ENCODE peak calls at places on chromosomes 11 and 22, in six cellular contexts. One of them, this sample, is unnamed.
A peak's percentile ranks its signal among the peaks of the same experiment; 100 is the strongest.

GRCh38 chr11:36385121-36385530 is 89.0 kb downstream of the PRR5L start:
- DNase-seq in EL: no peak
- DNase-seq in H7: no peak
- DNase-seq in adipocyte: peak; percentile 55
- DNase-seq in stomach: no peak
- DNase-seq in RWPE1: no peak
- DNase-seq in this sample: no peak

GRCh38 chr22:36862251-36863242 is 1.7 kb downstream of the NCF4 start:
- DNase-seq in EL: no peak
- DNase-seq in H7: no peak
- DNase-seq in adipocyte: no peak
- DNase-seq in stomach: peak; percentile 31
- DNase-seq in RWPE1: no peak
- DNase-seq in this sample: no peak

GRCh38 chr11:45805305-45806071 is 539 bp downstream of the SLC35C1 start:
- DNase-seq in EL: peak; percentile 78
- DNase-seq in H7: no peak
- DNase-seq in adipocyte: peak; percentile 70
- DNase-seq in stomach: peak; percentile 34
- DNase-seq in RWPE1: no peak
- DNase-seq in this sample: peak; percentile 26

GRCh38 chr11:73288873-73289707 is 17.0 kb downstream of the P2RY6 start:
- DNase-seq in EL: peak; percentile 84
- DNase-seq in H7: peak; percentile 96
- DNase-seq in adipocyte: peak; percentile 87
- DNase-seq in stomach: peak; percentile 65
- DNase-seq in RWPE1: peak; percentile 85
- DNase-seq in this sample: peak; percentile 79

GRCh38 chr11:119618208-119618909 is 110.6 kb downstream of the NECTIN1 start:
- DNase-seq in EL: peak; percentile 10
- DNase-seq in H7: peak; percentile 63
- DNase-seq in adipocyte: no peak
- DNase-seq in stomach: no peak
- DNase-seq in RWPE1: no peak
- DNase-seq in this sample: peak; percentile 47

GRCh38 chr22:42773161-42773560 is 52.5 kb upstream of the A4GALT start:
- DNase-seq in EL: no peak
- DNase-seq in H7: peak; percentile 70
- DNase-seq in adipocyte: no peak
- DNase-seq in stomach: no peak
- DNase-seq in RWPE1: no peak
- DNase-seq in this sample: no peak

GRCh38 chr11:66335531-66336233 is 552 bp downstream of the RIN1 start:
- DNase-seq in EL: peak; percentile 75
- DNase-seq in H7: peak; percentile 90
- DNase-seq in adipocyte: peak; percentile 71
- DNase-seq in stomach: no peak
- DNase-seq in RWPE1: peak; percentile 26
- DNase-seq in this sample: no peak

GRCh38 chr22:23305922-23306374 is 125.6 kb downstream of the BCR start:
- DNase-seq in EL: peak; percentile 65
- DNase-seq in H7: no peak
- DNase-seq in adipocyte: peak; percentile 81
- DNase-seq in stomach: peak; percentile 72
- DNase-seq in RWPE1: no peak
- DNase-seq in this sample: no peak

GRCh38 chr11:116030697-116031331 is 526.6 kb upstream of the CADM1 start:
- DNase-seq in EL: no peak
- DNase-seq in H7: no peak
- DNase-seq in adipocyte: no peak
- DNase-seq in stomach: no peak
- DNase-seq in RWPE1: no peak
- DNase-seq in this sample: no peak

GRCh38 chr11:67491276-67492068 is 8.6 kb downstream of the AIP start:
- DNase-seq in EL: no peak
- DNase-seq in H7: peak; percentile 32
- DNase-seq in adipocyte: no peak
- DNase-seq in stomach: no peak
- DNase-seq in RWPE1: no peak
- DNase-seq in this sample: no peak

GRCh38 chr11:74493816-74494630 is 499 bp upstream of the LIPT2 start:
- DNase-seq in EL: peak; percentile 73
- DNase-seq in H7: peak; percentile 34
- DNase-seq in adipocyte: peak; percentile 80
- DNase-seq in stomach: no peak
- DNase-seq in RWPE1: peak; percentile 66
- DNase-seq in this sample: no peak

GRCh38 chr11:2903672-2904011 is 18.1 kb upstream of the CDKN1C start:
- DNase-seq in EL: no peak
- DNase-seq in H7: no peak
- DNase-seq in adipocyte: no peak
- DNase-seq in stomach: no peak
- DNase-seq in RWPE1: no peak
- DNase-seq in this sample: no peak

GRCh38 chr11:79727221-79727620 is 286.4 kb upstream of the TENM4 start:
- DNase-seq in EL: no peak
- DNase-seq in H7: no peak
- DNase-seq in adipocyte: no peak
- DNase-seq in stomach: no peak
- DNase-seq in RWPE1: no peak
- DNase-seq in this sample: no peak

GRCh38 chr22:24601217-24602104 is 1.5 kb upstream of the GGT1 start:
- DNase-seq in EL: no peak
- DNase-seq in H7: peak; percentile 23
- DNase-seq in adipocyte: no peak
- DNase-seq in stomach: peak; percentile 97
- DNase-seq in RWPE1: no peak
- DNase-seq in this sample: no peak

GRCh38 chr22:50739894-50740293 is 1.9 kb downstream of the ACR start:
- DNase-seq in EL: no peak
- DNase-seq in H7: no peak
- DNase-seq in adipocyte: no peak
- DNase-seq in stomach: peak; percentile 17
- DNase-seq in RWPE1: no peak
- DNase-seq in this sample: no peak